ENCODE peak calls at places on chromosomes 12 and 14, in four cellular contexts. C, Y, S and T are unnamed samples.

GRCh38 chr12:79634957-79635471 is 55.8 kb downstream of the PAWR start:
- DNase-seq in C (no peak), Y (no peak), S (no peak), T (no peak)

GRCh38 chr12:6551496-6552139 is 4.2 kb downstream of the IFFO1 start:
- DNase-seq in C (no peak), Y (no peak), S (no peak), T (no peak)

GRCh38 chr12:53978477-53979356 is 4.0 kb upstream of the HOTAIR start:
- DNase-seq in C (no peak), Y (no peak), S (no peak), T (no peak)

GRCh38 chr14:33714527-33715222 is 236.2 kb downstream of the EGLN3 start:
- DNase-seq in C (no peak), Y (peak; percentile 46), S (no peak), T (no peak)

GRCh38 chr12:132886529-132887477 is 602 bp downstream of the CHFR start:
- DNase-seq in C (no peak), Y (peak; percentile 17), S (peak; percentile 64), T (no peak)

GRCh38 chr14:99809864-99810854 is 16.9 kb downstream of the EML1 start:
- DNase-seq in C (no peak), Y (no peak), S (peak; percentile 65), T (no peak)

GRCh38 chr14:93905623-93906022 is 21.5 kb upstream of the FAM181A start:
- DNase-seq in C (no peak), Y (no peak), S (no peak), T (no peak)

GRCh38 chr14:51053157-51053556 is 41.7 kb downstream of the TRIM9 start:
- DNase-seq in C (no peak), Y (no peak), S (no peak), T (no peak)

GRCh38 chr12:128820723-128821432 is 2.9 kb downstream of the SLC15A4 start:
- DNase-seq in C (no peak), Y (no peak), S (no peak), T (no peak)

GRCh38 chr14:93954900-93955891 is 21.2 kb downstream of the ASB2 start:
- DNase-seq in C (peak; percentile 43), Y (no peak), S (no peak), T (peak; percentile 38)

GRCh38 chr14:74085047-74085637 is 386 bp downstream of the LIN52 start:
- DNase-seq in C (no peak), Y (no peak), S (no peak), T (no peak)

GRCh38 chr12:9795945-9796344 is 31.3 kb upstream of the KLRF1 start:
- DNase-seq in C (no peak), Y (no peak), S (no peak), T (no peak)

GRCh38 chr12:76037130-76038105 is 5.8 kb upstream of the PHLDA1 start:
- DNase-seq in C (no peak), Y (peak; percentile 87), S (no peak), T (peak; percentile 18)

GRCh38 chr14:37262649-37263048 is 64.9 kb downstream of the MIPOL1 start:
- DNase-seq in C (no peak), Y (no peak), S (no peak), T (no peak)

GRCh38 chr12:92034858-92035401 is 110.7 kb downstream of the BTG1 start:
- DNase-seq in C (peak; percentile 48), Y (peak; percentile 87), S (peak; percentile 68), T (peak; percentile 21)

GRCh38 chr14:76373456-76373855 is 2.5 kb upstream of the ESRRB start:
- DNase-seq in C (no peak), Y (no peak), S (no peak), T (no peak)

GRCh38 chr14:99350751-99351150 is 78.8 kb upstream of the BCL11B start:
- DNase-seq in C (no peak), Y (no peak), S (no peak), T (no peak)